ENCODE peak calls at places on chromosomes 3 and 15, in five cellular contexts. B is GM12865, U is psoas muscle, O is pancreas, N is transverse colon. Z is an unnamed sample.

GRCh38 chr3:127152676-127153505 is 40.0 kb upstream of the PRR23E start:
- DNase-seq in B (no peak), U (no peak), O (no peak), N (no peak), Z (no peak)

GRCh38 chr3:86547697-86548096 is 443.3 kb downstream of the VGLL3 start:
- DNase-seq in B (no peak), U (no peak), O (no peak), N (no peak), Z (no peak)

GRCh38 chr15:70436428-70436827 is 326.9 kb downstream of the UACA start:
- DNase-seq in B (peak), U (no peak), O (no peak), N (no peak), Z (no peak)

GRCh38 chr15:79243723-79244122 is 38.8 kb upstream of the ANKRD34C start:
- DNase-seq in B (no peak), U (no peak), O (no peak), N (no peak), Z (no peak)

GRCh38 chr3:13015286-13016082 is 57.7 kb downstream of the IQSEC1 start:
- DNase-seq in B (peak), U (peak), O (no peak), N (peak), Z (peak)

GRCh38 chr3:42097166-42097946 is 6.2 kb downstream of the TRAK1 start:
- DNase-seq in B (no peak), U (no peak), O (no peak), N (no peak), Z (peak)

GRCh38 chr3:120160050-120160449 is 65.8 kb upstream of the GSK3B start:
- DNase-seq in B (no peak), U (peak), O (no peak), N (peak), Z (peak)

GRCh38 chr3:126549861-126550487 is 8.8 kb downstream of the C3orf22 start:
- DNase-seq in B (no peak), U (peak), O (no peak), N (peak), Z (no peak)

GRCh38 chr3:107285197-107285596 is 92.0 kb upstream of the CCDC54 start:
- DNase-seq in B (no peak), U (no peak), O (no peak), N (no peak), Z (peak)

GRCh38 chr15:53472883-53473282 is 286.6 kb downstream of the WDR72 start:
- DNase-seq in B (no peak), U (no peak), O (no peak), N (no peak), Z (no peak)

GRCh38 chr3:172538368-172539264 is 15.4 kb upstream of the TNFSF10 start:
- DNase-seq in B (no peak), U (no peak), O (no peak), N (no peak), Z (no peak)

GRCh38 chr3:41301548-41301947 is 102.2 kb downstream of the CTNNB1 start:
- DNase-seq in B (no peak), U (no peak), O (no peak), N (no peak), Z (no peak)

GRCh38 chr3:8757551-8758518 is 11.6 kb downstream of the OXTR start:
- DNase-seq in B (peak), U (peak), O (no peak), N (no peak), Z (peak)

GRCh38 chr3:186821429-186822367 is 15.4 kb upstream of the RFC4 start:
- DNase-seq in B (peak), U (no peak), O (no peak), N (no peak), Z (peak)

GRCh38 chr3:192812736-192813383 is 85.5 kb upstream of the FGF12 start:
- DNase-seq in B (peak), U (no peak), O (no peak), N (peak), Z (peak)

GRCh38 chr15:35289029-35289617 is 204.0 kb upstream of the NANOGP8 start:
- DNase-seq in B (peak), U (no peak), O (no peak), N (no peak), Z (peak)

GRCh38 chr3:164890061-164890460 is 188.2 kb downstream of the SI start:
- DNase-seq in B (no peak), U (no peak), O (no peak), N (no peak), Z (no peak)

GRCh38 chr3:118128886-118129285 is 905.8 kb downstream of the IGSF11 start:
- DNase-seq in B (no peak), U (no peak), O (no peak), N (no peak), Z (no peak)

GRCh38 chr3:129315386-129315991 is 36.8 kb downstream of the HMCES start:
- DNase-seq in B (peak), U (peak), O (peak), N (peak), Z (peak)

GRCh38 chr3:149273096-149273751 is 51.6 kb upstream of the CP start:
- DNase-seq in B (peak), U (no peak), O (peak), N (peak), Z (peak)

GRCh38 chr3:155325263-155325835 is 31.9 kb upstream of the STRIT1 start:
- DNase-seq in B (peak), U (no peak), O (peak), N (no peak), Z (no peak)

GRCh38 chr15:63075072-63075995 is 32.8 kb downstream of the TPM1 start:
- DNase-seq in B (peak), U (no peak), O (no peak), N (no peak), Z (no peak)

GRCh38 chr15:67033521-67033920 is 31.9 kb upstream of the SMAD3 start:
- DNase-seq in B (no peak), U (peak), O (no peak), N (peak), Z (no peak)

GRCh38 chr3:88192631-88193030 is 42.9 kb downstream of the C3orf38 start:
- DNase-seq in B (no peak), U (no peak), O (no peak), N (no peak), Z (no peak)

GRCh38 chr15:22922003-22922402 is 58.2 kb downstream of the CYFIP1 start:
- DNase-seq in B (no peak), U (no peak), O (no peak), N (no peak), Z (no peak)

GRCh38 chr3:153731036-153731435 is 390.2 kb upstream of the ARHGEF26 start:
- DNase-seq in B (no peak), U (no peak), O (no peak), N (no peak), Z (no peak)

GRCh38 chr15:69523010-69524001 is 70.7 kb downstream of the RPLP1 start:
- DNase-seq in B (peak), U (peak), O (peak), N (peak), Z (peak)

GRCh38 chr15:69576035-69576526 is 123.5 kb downstream of the RPLP1 start:
- DNase-seq in B (peak), U (peak), O (peak), N (peak), Z (peak)

GRCh38 chr3:197811343-197811742 is 20.3 kb downstream of the LRCH3 start:
- DNase-seq in B (no peak), U (no peak), O (no peak), N (no peak), Z (no peak)

GRCh38 chr15:24150542-24150941 is 463.4 kb upstream of the NDN start:
- DNase-seq in B (no peak), U (no peak), O (no peak), N (no peak), Z (no peak)

GRCh38 chr3:124556636-124557035 is 173.6 kb upstream of the UMPS start:
- DNase-seq in B (no peak), U (no peak), O (no peak), N (no peak), Z (no peak)

GRCh38 chr3:67704322-67704721 is 49.9 kb upstream of the SUCLG2 start:
- DNase-seq in B (peak), U (no peak), O (no peak), N (no peak), Z (no peak)

GRCh38 chr3:179421500-179421899 is 29.8 kb downstream of the GNB4 start:
- DNase-seq in B (peak), U (no peak), O (no peak), N (no peak), Z (peak)

GRCh38 chr3:113839551-113839950 is 963 bp downstream of the GRAMD1C start:
- DNase-seq in B (no peak), U (no peak), O (no peak), N (no peak), Z (no peak)
- H3K4me3 ChIP-seq in B (peak), U (no peak), O (no peak), N (no peak), Z (no peak)

GRCh38 chr3:143199998-143200909 is 80.7 kb downstream of the CHST2 start:
- DNase-seq in B (no peak), U (no peak), O (no peak), N (no peak), Z (no peak)
- H3K4me3 ChIP-seq in B (no peak), U (no peak), O (no peak), N (no peak), Z (no peak)

GRCh38 chr3:50303038-50303815 is at the start of gene HYAL1:
- DNase-seq in B (peak), U (peak), O (peak), N (no peak), Z (peak)
- H3K4me3 ChIP-seq in B (no peak), U (peak), O (no peak), N (no peak), Z (no peak)

DNA sequence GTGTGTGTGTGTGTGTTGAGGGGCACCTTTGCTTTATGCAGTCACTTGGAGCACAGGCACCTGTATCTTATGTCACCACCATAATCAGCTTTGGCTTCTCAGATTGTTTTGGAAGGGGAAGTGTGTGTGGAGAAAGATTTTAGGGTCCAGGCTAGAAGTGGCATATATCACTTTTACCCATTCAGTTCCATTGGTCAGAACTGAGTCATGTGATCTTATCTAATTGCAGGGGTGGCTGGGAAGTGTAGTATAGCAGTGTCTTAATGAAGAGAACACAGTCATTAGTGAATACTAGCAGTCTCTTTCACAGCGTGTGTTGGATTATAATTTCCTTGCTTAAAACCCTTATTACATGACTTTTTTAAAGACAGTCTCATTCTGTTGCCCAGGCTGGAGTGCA is 20.6 kb downstream of the NCK1 start:
- DNase-seq in B (no peak), U (no peak), O (no peak), N (no peak), Z (no peak)
- H3K4me3 ChIP-seq in B (no peak), U (no peak), O (no peak), N (no peak), Z (no peak)

DNA sequence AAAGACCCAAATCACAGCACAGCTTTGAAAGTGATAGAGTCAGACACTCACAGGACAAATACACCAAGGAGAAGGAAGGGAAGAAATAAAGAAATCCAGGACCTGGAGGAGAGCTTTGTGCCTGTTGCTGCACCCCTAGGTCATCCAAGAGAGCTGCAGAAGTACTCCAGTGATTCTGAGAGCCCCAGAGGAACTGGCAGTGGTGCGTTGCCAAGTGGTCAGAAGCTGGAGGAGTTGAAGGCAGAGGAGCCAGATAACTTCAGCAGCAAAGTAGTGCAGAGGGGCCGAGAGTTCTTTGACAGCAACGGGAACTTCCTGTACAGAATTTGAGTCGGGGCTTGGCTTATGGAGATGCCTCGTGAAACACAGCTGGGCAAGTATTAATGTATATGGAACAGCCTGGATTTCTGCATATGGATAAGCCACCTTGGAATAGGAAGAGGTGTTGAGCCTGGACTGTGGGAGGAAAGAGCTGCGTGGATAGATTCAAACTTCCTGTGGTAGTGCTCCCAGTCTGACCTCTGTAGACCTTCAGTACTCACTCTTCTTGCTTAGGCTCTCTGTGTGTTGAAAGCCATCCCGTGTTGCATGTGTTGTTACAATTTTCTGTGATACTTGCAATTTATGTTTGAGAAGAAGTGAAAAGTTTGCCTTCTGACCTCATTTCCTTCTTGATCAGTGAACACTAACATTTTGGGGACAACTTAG is 6.1 kb downstream of the NGRN start:
- DNase-seq in B (no peak), U (no peak), O (no peak), N (no peak), Z (no peak)
- H3K4me3 ChIP-seq in B (no peak), U (peak), O (no peak), N (no peak), Z (no peak)

GRCh38 chr15:85793641-85794597 is 806 bp downstream of the KLHL25 start:
- DNase-seq in B (peak), U (peak), O (peak), N (peak), Z (peak)

GRCh38 chr15:85795320-85795668 is 569 bp upstream of the KLHL25 start:
- DNase-seq in B (no peak), U (no peak), O (no peak), N (no peak), Z (no peak)

GRCh38 chr15:85794598-85795319 is at the start of gene KLHL25:
- DNase-seq in B (peak), U (peak), O (peak), N (peak), Z (peak)

GRCh38 chr15:85792872-85793621 is 1.7 kb downstream of the KLHL25 start:
- DNase-seq in B (peak), U (no peak), O (no peak), N (no peak), Z (no peak)

GRCh38 chr15:85795669-85796305 is 1.1 kb upstream of the KLHL25 start:
- DNase-seq in B (no peak), U (no peak), O (no peak), N (peak), Z (no peak)
- H3K4me3 ChIP-seq in B (no peak), U (peak), O (no peak), N (peak), Z (no peak)

Z was measured in cardiac muscle cell.